ENCODE peak calls at places on chromosomes 6 and 20, in ten cellular contexts. W, O, K, P, N, J, F, Y, L and Q are unnamed samples.

GRCh38 chr6:93779086-93779858 is 359.9 kb upstream of the EPHA7 start:
- DNase-seq in L (peak), F (no peak), J (peak), P (peak), O (no peak), W (peak), Y (no peak), K (no peak), N (no peak), Q (no peak)

GRCh38 chr20:25036331-25036936 is 21.5 kb downstream of the ACSS1 start:
- DNase-seq in F (no peak), P (no peak), J (no peak), O (peak), W (no peak), L (no peak), Y (no peak), K (no peak), N (no peak), Q (no peak)

GRCh38 chr20:25072226-25072811 is 9.6 kb downstream of the VSX1 start:
- DNase-seq in N (no peak), F (no peak), W (no peak), Y (no peak), O (no peak), J (no peak), P (peak), K (no peak), L (peak), Q (no peak)

GRCh38 chr6:127026247-127026646 is 92.2 kb upstream of the RSPO3 start:
- DNase-seq in J (no peak), N (no peak), Y (no peak), F (peak), W (no peak), P (no peak), O (no peak), L (peak), K (no peak), Q (no peak)

GRCh38 chr6:9520417-9521151 is 894.3 kb downstream of the TFAP2A start:
- DNase-seq in F (peak), Y (peak), P (no peak), N (no peak), K (no peak), W (no peak), O (no peak), L (peak), J (no peak), Q (no peak)

GRCh38 chr6:137341721-137342195 is 122.6 kb upstream of the IFNGR1 start:
- DNase-seq in O (no peak), K (peak), W (peak), N (peak), L (peak), P (no peak), J (no peak), F (peak), Y (peak), Q (no peak)

GRCh38 chr6:39088331-39088730 is 26.7 kb downstream of the SAYSD1 start:
- DNase-seq in W (peak), F (no peak), K (no peak), P (peak), J (peak), O (no peak), L (peak), N (peak), Y (peak), Q (peak)

GRCh38 chr20:3751284-3751663 is 16.3 kb downstream of the ADISSP start:
- DNase-seq in W (no peak), O (no peak), L (no peak), Y (no peak), J (no peak), K (no peak), P (no peak), N (no peak), F (no peak), Q (no peak)

GRCh38 chr6:28922841-28923317 is 906 bp downstream of the TRIM27 start:
- DNase-seq in N (peak), L (no peak), W (peak), J (peak), P (peak), Y (peak), K (peak), F (no peak), O (peak), Q (peak)

GRCh38 chr6:128241221-128241620 is 279.2 kb downstream of the PTPRK start:
- DNase-seq in L (no peak), P (no peak), K (no peak), F (no peak), Y (peak), J (peak), W (no peak), O (no peak), N (no peak), Q (no peak)

GRCh38 chr20:1879934-1880333 is 15.3 kb upstream of the SIRPA start:
- DNase-seq in W (no peak), J (no peak), F (no peak), O (no peak), P (no peak), K (no peak), L (peak), Y (no peak), N (no peak), Q (no peak)

GRCh38 chr6:45222380-45222779 is 105.8 kb upstream of the RUNX2 start:
- DNase-seq in J (no peak), Y (no peak), O (no peak), L (no peak), W (no peak), K (no peak), N (no peak), F (no peak), P (no peak), Q (no peak)

GRCh38 chr6:154474636-154475428 is 35.7 kb downstream of the CNKSR3 start:
- DNase-seq in P (no peak), L (peak), J (no peak), F (peak), W (no peak), O (peak), Y (no peak), K (no peak), N (peak), Q (no peak)

GRCh38 chr6:27241443-27241842 is 6.1 kb upstream of the PRSS16 start:
- DNase-seq in L (no peak), Y (no peak), F (no peak), P (no peak), O (no peak), J (no peak), N (no peak), K (no peak), W (no peak), Q (no peak)

GRCh38 chr6:164795091-164795490 is 514.3 kb downstream of the C6orf118 start:
- DNase-seq in J (no peak), Y (no peak), L (no peak), K (no peak), O (no peak), P (no peak), N (no peak), W (no peak), F (no peak), Q (no peak)

GRCh38 chr6:157528931-157529653 is 148.1 kb downstream of the ZDHHC14 start:
- DNase-seq in P (no peak), F (peak), Y (no peak), J (no peak), W (no peak), L (no peak), K (no peak), N (peak), O (peak), Q (no peak)

GRCh38 chr20:64232794-64233193 is 22.8 kb upstream of the PCMTD2 start:
- DNase-seq in O (no peak), P (no peak), N (peak), W (peak), Y (no peak), L (no peak), K (no peak), F (no peak), J (no peak), Q (no peak)

GRCh38 chr6:169935861-169936260 is 184.4 kb downstream of the ERMARD start:
- DNase-seq in P (no peak), O (no peak), N (no peak), J (no peak), F (no peak), W (no peak), Y (no peak), K (no peak), L (no peak), Q (no peak)

GRCh38 chr6:134882426-134883038 is 67.4 kb downstream of the ALDH8A1 start:
- DNase-seq in W (peak), F (peak), O (peak), N (peak), K (peak), L (peak), P (peak), Y (peak), J (peak), Q (peak)

GRCh38 chr6:66210964-66211363 is 503.9 kb upstream of the EYS start:
- DNase-seq in K (no peak), J (no peak), N (no peak), Y (peak), W (no peak), L (no peak), P (no peak), F (no peak), O (no peak), Q (no peak)

GRCh38 chr6:18254793-18255192 is 9.5 kb downstream of the DEK start:
- DNase-seq in N (no peak), O (no peak), K (no peak), F (no peak), Y (no peak), J (no peak), L (no peak), W (no peak), P (no peak), Q (no peak)

GRCh38 chr6:84052883-84053241 is 19.3 kb downstream of the MRAP2 start:
- DNase-seq in P (no peak), F (no peak), N (no peak), O (no peak), Y (no peak), L (no peak), J (no peak), W (no peak), K (no peak), Q (no peak)

GRCh38 chr20:37480915-37481314 is 40.1 kb upstream of the NNAT start:
- DNase-seq in P (no peak), F (no peak), L (no peak), Y (no peak), N (no peak), W (no peak), J (no peak), K (no peak), O (peak), Q (no peak)

GRCh38 chr6:35993150-35993549 is 31.3 kb downstream of the SLC26A8 start:
- DNase-seq in O (no peak), Y (no peak), L (no peak), K (no peak), W (no peak), P (no peak), N (no peak), J (no peak), F (no peak), Q (no peak)

GRCh38 chr6:99130897-99131873 is 183.4 kb upstream of the FBXL4 start:
- DNase-seq in K (no peak), F (no peak), J (peak), P (no peak), W (no peak), L (no peak), Y (no peak), O (no peak), N (no peak), Q (no peak)

GRCh38 chr20:63657260-63657936 is 714 bp upstream of the RTEL1 start:
- DNase-seq in W (no peak), P (no peak), J (no peak), L (no peak), K (no peak), Y (no peak), N (no peak), O (no peak), F (no peak), Q (no peak)

GRCh38 chr6:155709262-155709661 is 253.6 kb upstream of the NOX3 start:
- DNase-seq in N (no peak), P (no peak), F (no peak), O (no peak), W (no peak), K (no peak), J (no peak), Y (no peak), L (no peak), Q (no peak)

GRCh38 chr20:50790651-50791277 is 4.1 kb upstream of the BCAS4 start:
- DNase-seq in L (peak), K (peak), W (peak), O (peak), F (peak), Y (peak), J (peak), N (peak), P (peak), Q (peak)

GRCh38 chr6:71855406-71855805 is 30.9 kb upstream of the RIMS1 start:
- DNase-seq in F (no peak), W (no peak), P (no peak), L (no peak), N (no peak), J (no peak), K (no peak), O (no peak), Y (peak), Q (no peak)

GRCh38 chr20:12019677-12020076 is 102.0 kb downstream of the BTBD3 start:
- DNase-seq in Y (no peak), J (no peak), F (no peak), P (no peak), O (no peak), N (no peak), L (no peak), K (no peak), W (no peak), Q (no peak)

GRCh38 chr6:26304213-26305096 is 60.5 kb upstream of the BTN3A2 start:
- DNase-seq in P (no peak), W (no peak), O (no peak), L (peak), J (no peak), N (peak), K (no peak), F (no peak), Y (peak), Q (no peak)

GRCh38 chr6:16482702-16483314 is 244.4 kb downstream of the GMPR start:
- DNase-seq in L (no peak), O (no peak), J (no peak), Y (peak), P (no peak), N (no peak), K (no peak), F (no peak), W (no peak), Q (no peak)

GRCh38 chr20:39850236-39850635 is 838.8 kb downstream of the MAFB start:
- DNase-seq in F (no peak), O (no peak), N (no peak), J (no peak), W (no peak), P (no peak), L (no peak), K (no peak), Y (no peak), Q (no peak)

GRCh38 chr20:19990911-19991707 is 26.1 kb upstream of the NAA20 start:
- DNase-seq in J (no peak), K (no peak), N (no peak), P (no peak), O (no peak), W (no peak), F (no peak), Y (no peak), L (no peak), Q (no peak)

GRCh38 chr20:5528719-5529256 is 212.0 kb upstream of the PROKR2 start:
- DNase-seq in P (peak), K (peak), Y (peak), J (peak), L (peak), W (peak), F (peak), N (peak), O (peak), Q (peak)

GRCh38 chr6:166221636-166222035 is 54.0 kb upstream of the TBXT start:
- DNase-seq in L (no peak), J (no peak), Y (no peak), F (no peak), O (no peak), P (no peak), K (no peak), W (no peak), N (no peak), Q (no peak)

GRCh38 chr6:134379086-134379485 is 61.2 kb upstream of the SGK1 start:
- DNase-seq in K (no peak), W (no peak), J (no peak), L (no peak), O (no peak), N (no peak), F (peak), P (no peak), Y (peak), Q (no peak)

GRCh38 chr20:35739294-35740163 is 2.5 kb downstream of the RBM39 start:
- DNase-seq in L (peak), N (no peak), F (no peak), P (no peak), O (no peak), K (no peak), J (no peak), Y (peak), W (no peak), Q (no peak)
- TF ChIP-seq CTCF in L (no peak), N (peak), F (peak), P (no peak), O (peak), K (peak), J (peak), Y (peak), W (peak), Q (peak)

DNA sequence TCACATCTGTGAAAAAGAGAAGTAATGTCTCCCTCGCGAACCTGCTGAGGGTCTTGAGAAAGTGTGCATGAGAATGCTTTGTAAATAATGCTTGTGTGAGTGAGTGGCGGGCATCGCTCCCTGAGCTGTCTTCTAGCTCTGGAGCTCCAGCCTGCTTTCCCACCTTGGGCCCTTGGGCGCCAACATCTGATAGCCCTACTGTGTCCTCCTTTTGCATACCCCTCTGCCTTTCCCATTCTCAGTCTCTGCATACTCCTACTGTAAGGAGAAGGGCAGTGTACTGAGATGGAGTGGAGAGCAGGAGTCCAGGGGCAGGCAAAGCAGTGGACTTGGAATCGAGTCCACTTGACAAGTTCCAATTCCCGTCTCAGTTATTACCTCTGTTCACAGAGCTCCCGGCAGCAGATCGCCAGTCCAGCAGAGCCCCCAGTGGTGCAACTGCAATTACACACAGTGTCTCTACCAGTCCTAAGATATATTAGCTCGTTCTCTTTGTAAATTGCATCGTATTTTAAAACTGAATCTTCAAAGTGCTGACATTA is 855 bp upstream of the NCR2 start:
- DNase-seq in O (no peak), F (no peak), J (no peak), W (no peak), L (no peak), Y (peak), N (no peak), K (no peak), P (no peak), Q (no peak)
- TF ChIP-seq CTCF in O (no peak), F (no peak), J (peak), W (no peak), L (peak), Y (peak), N (no peak), K (no peak), P (no peak), Q (peak)

GRCh38 chr20:7930386-7930785 is 9.9 kb downstream of the HAO1 start:
- DNase-seq in W (no peak), O (no peak), P (no peak), L (no peak), J (no peak), K (no peak), Y (no peak), N (no peak), F (no peak), Q (no peak)

GRCh38 chr20:7924692-7925091 is 15.6 kb downstream of the HAO1 start:
- DNase-seq in O (no peak), J (no peak), N (no peak), P (no peak), K (no peak), W (no peak), Y (peak), F (peak), L (peak), Q (no peak)

GRCh38 chr20:7926323-7926722 is 13.9 kb downstream of the HAO1 start:
- DNase-seq in P (no peak), K (no peak), L (no peak), N (no peak), J (no peak), W (no peak), Y (no peak), O (no peak), F (no peak), Q (no peak)

DNA sequence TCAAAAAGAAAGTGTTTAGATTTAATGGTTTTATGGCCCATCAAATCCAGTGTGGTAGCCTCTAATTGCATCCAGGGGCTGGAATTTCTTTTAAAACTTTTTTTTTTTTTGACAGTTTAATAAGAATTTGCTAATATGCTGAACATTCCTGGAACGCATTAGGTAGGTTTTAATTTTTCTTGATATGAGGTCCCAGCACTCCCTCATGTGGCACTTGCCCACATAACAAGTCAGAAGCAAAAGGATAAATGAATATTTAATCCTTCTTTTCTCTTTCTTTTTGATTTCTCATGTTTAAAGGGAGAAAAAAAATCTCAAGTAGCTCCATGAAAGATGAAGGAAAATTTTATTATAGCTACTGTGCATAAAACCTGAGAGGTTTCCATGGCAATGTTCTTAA is 13.5 kb downstream of the HAO1 start:
- DNase-seq in F (peak), O (no peak), J (peak), K (no peak), N (no peak), P (no peak), W (no peak), L (peak), Y (peak), Q (no peak)
- TF ChIP-seq CTCF in F (peak), O (peak), J (peak), K (peak), N (peak), P (peak), W (peak), L (peak), Y (no peak), Q (peak)

GRCh38 chr6:69487688-69488087 is 309.1 kb downstream of the LMBRD1 start:
- DNase-seq in K (no peak), F (no peak), P (no peak), O (no peak), W (no peak), L (no peak), J (no peak), N (no peak), Y (peak), Q (no peak)
- TF ChIP-seq CTCF in K (peak), F (no peak), P (peak), O (no peak), W (peak), L (no peak), J (no peak), N (peak), Y (peak), Q (peak)

DNA sequence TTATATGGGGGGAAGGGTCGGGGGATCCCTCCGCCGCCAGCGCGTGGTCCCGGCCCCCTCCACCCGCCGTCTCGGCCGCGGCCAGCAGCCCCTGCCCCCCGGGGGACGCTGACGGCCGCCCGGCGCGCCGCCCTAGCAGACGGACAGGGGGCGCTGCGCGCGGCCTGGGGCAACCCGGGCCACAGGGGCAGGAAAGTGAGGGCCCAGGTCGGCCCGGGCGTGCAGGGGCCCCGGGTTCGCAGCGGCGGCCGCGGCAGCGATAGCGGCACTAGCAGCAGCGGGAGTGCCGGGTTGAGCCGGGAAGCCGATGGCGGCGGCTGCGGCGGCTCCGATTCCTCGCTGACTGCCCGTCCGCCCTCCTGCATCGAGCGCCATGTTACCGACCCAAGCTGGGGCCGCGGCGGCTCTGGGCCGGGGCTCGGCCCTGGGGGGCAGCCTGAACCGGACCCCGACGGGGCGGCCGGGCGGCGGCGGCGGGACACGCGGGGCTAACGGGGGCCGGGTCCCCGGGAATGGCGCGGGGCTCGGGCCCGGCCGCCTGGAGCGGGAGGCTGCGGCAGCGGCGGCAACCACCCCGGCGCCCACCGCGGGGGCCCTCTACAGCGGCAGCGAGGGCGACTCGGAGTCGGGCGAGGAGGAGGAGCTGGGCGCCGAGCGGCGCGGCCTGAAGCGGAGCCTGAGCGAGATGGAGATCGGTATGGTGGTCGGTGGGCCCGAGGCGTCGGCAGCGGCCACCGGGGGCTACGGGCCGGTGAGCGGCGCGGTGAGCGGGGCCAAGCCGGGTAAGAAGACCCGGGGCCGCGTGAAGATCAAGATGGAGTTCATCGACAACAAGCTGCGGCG is 436 bp downstream of the SRF start:
- DNase-seq in Y (no peak), L (no peak), N (peak), W (no peak), O (no peak), K (peak), F (no peak), P (peak), J (peak), Q (peak)
- TF ChIP-seq CTCF in Y (peak), L (peak), N (peak), W (peak), O (peak), K (peak), F (peak), P (peak), J (peak), Q (peak)